ENCODE peak calls at places on chromosomes 11 and 22, in four cellular contexts. One of them, this sample, is unnamed.

GRCh38 chr11:117356126-117356761 is 28.6 kb downstream of the CEP164 start:
- DNase-seq in endothelial cell: no peak
- DNase-seq in ureter: no peak
- DNase-seq in memory B cell: no peak
- DNase-seq in this sample: no peak

GRCh38 chr22:47659467-47660302 is 897.2 kb downstream of the TBC1D22A start:
- DNase-seq in endothelial cell: no peak
- DNase-seq in ureter: no peak
- DNase-seq in memory B cell: no peak
- DNase-seq in this sample: no peak

GRCh38 chr11:71207563-71207962 is 44.8 kb downstream of the SHANK2 start:
- DNase-seq in endothelial cell: no peak
- DNase-seq in ureter: no peak
- DNase-seq in memory B cell: no peak
- DNase-seq in this sample: no peak

GRCh38 chr11:70082829-70083228 is 4.7 kb downstream of the ANO1 start:
- DNase-seq in endothelial cell: peak
- DNase-seq in ureter: no peak
- DNase-seq in memory B cell: no peak
- DNase-seq in this sample: no peak

GRCh38 chr11:75233688-75234295 is 6.8 kb upstream of the TPBGL start:
- DNase-seq in endothelial cell: peak
- DNase-seq in ureter: no peak
- DNase-seq in memory B cell: no peak
- DNase-seq in this sample: no peak

GRCh38 chr22:36781656-36782627 is 6.0 kb upstream of the IFT27 start:
- DNase-seq in endothelial cell: peak
- DNase-seq in ureter: peak
- DNase-seq in memory B cell: peak
- DNase-seq in this sample: peak

GRCh38 chr11:12260731-12261521 is 116.4 kb upstream of the PARVA start:
- DNase-seq in endothelial cell: no peak
- DNase-seq in ureter: no peak
- DNase-seq in memory B cell: no peak
- DNase-seq in this sample: no peak

GRCh38 chr11:103420593-103420992 is 311.4 kb downstream of the DYNC2H1 start:
- DNase-seq in endothelial cell: no peak
- DNase-seq in ureter: no peak
- DNase-seq in memory B cell: no peak
- DNase-seq in this sample: no peak

GRCh38 chr11:107157809-107158187 is 139.5 kb upstream of the GUCY1A2 start:
- DNase-seq in endothelial cell: no peak
- DNase-seq in ureter: no peak
- DNase-seq in memory B cell: no peak
- DNase-seq in this sample: no peak

GRCh38 chr11:130103296-130103814 is 33.7 kb downstream of the APLP2 start:
- DNase-seq in endothelial cell: no peak
- DNase-seq in ureter: no peak
- DNase-seq in memory B cell: no peak
- DNase-seq in this sample: no peak

GRCh38 chr11:106281455-106282173 is 204.2 kb downstream of the AASDHPPT start:
- DNase-seq in endothelial cell: no peak
- DNase-seq in ureter: no peak
- DNase-seq in memory B cell: no peak
- DNase-seq in this sample: no peak

GRCh38 chr11:129691154-129691553 is 124.5 kb upstream of the TMEM45B start:
- DNase-seq in endothelial cell: no peak
- DNase-seq in ureter: no peak
- DNase-seq in memory B cell: no peak
- DNase-seq in this sample: no peak

GRCh38 chr11:60429272-60429671 is at the start of gene MS4A5:
- DNase-seq in endothelial cell: no peak
- DNase-seq in ureter: no peak
- DNase-seq in memory B cell: no peak
- DNase-seq in this sample: no peak

GRCh38 chr11:68164437-68164836 is 43.2 kb upstream of the CHKA start:
- DNase-seq in endothelial cell: no peak
- DNase-seq in ureter: no peak
- DNase-seq in memory B cell: no peak
- DNase-seq in this sample: no peak

GRCh38 chr11:46528445-46529085 is 65.3 kb downstream of the AMBRA1 start:
- DNase-seq in endothelial cell: no peak
- DNase-seq in ureter: no peak
- DNase-seq in memory B cell: no peak
- DNase-seq in this sample: no peak

GRCh38 chr11:64028398-64029115 is 7.2 kb upstream of the FLRT1 start:
- DNase-seq in endothelial cell: peak
- DNase-seq in ureter: no peak
- DNase-seq in memory B cell: no peak
- DNase-seq in this sample: no peak

GRCh38 chr11:13940611-13941256 is 21.8 kb upstream of the SPON1 start:
- DNase-seq in endothelial cell: no peak
- DNase-seq in ureter: no peak
- DNase-seq in memory B cell: no peak
- DNase-seq in this sample: no peak

GRCh38 chr22:32340437-32340836 is 17.2 kb upstream of the RFPL3 start:
- DNase-seq in endothelial cell: no peak
- DNase-seq in ureter: no peak
- DNase-seq in memory B cell: peak
- DNase-seq in this sample: no peak

GRCh38 chr11:69913591-69914285 is 94.5 kb upstream of the FGF3 start:
- DNase-seq in endothelial cell: no peak
- DNase-seq in ureter: peak
- DNase-seq in memory B cell: no peak
- DNase-seq in this sample: no peak

GRCh38 chr11:1966531-1966930 is 19.4 kb downstream of the MRPL23 start:
- DNase-seq in endothelial cell: no peak
- DNase-seq in ureter: no peak
- DNase-seq in memory B cell: no peak
- DNase-seq in this sample: no peak

GRCh38 chr11:78607691-78608090 is 33.0 kb upstream of the NARS2 start:
- DNase-seq in endothelial cell: no peak
- DNase-seq in ureter: no peak
- DNase-seq in memory B cell: no peak
- DNase-seq in this sample: no peak

GRCh38 chr11:128399186-128399585 is 188.2 kb downstream of the ETS1 start:
- DNase-seq in endothelial cell: no peak
- DNase-seq in ureter: no peak
- DNase-seq in memory B cell: no peak
- DNase-seq in this sample: no peak

GRCh38 chr11:16812274-16812673 is 73.8 kb downstream of the C11orf58 start:
- DNase-seq in endothelial cell: no peak
- DNase-seq in ureter: no peak
- DNase-seq in memory B cell: no peak
- DNase-seq in this sample: no peak

GRCh38 chr11:96465537-96465936 is 75.7 kb downstream of the JRKL start:
- DNase-seq in endothelial cell: no peak
- DNase-seq in ureter: no peak
- DNase-seq in memory B cell: no peak
- DNase-seq in this sample: no peak

GRCh38 chr22:26259510-26259909 is 90.2 kb downstream of the SEZ6L start:
- DNase-seq in endothelial cell: peak
- DNase-seq in ureter: no peak
- DNase-seq in memory B cell: no peak
- DNase-seq in this sample: no peak

GRCh38 chr11:83508804-83509203 is 222.6 kb upstream of the CCDC90B start:
- DNase-seq in endothelial cell: no peak
- DNase-seq in ureter: no peak
- DNase-seq in memory B cell: no peak
- DNase-seq in this sample: no peak

GRCh38 chr11:122108192-122108799 is 7.7 kb downstream of the BLID start:
- DNase-seq in endothelial cell: peak
- DNase-seq in ureter: no peak
- DNase-seq in memory B cell: no peak
- DNase-seq in this sample: no peak

GRCh38 chr22:32685527-32685926 is 116.0 kb upstream of the TIMP3 start:
- DNase-seq in endothelial cell: no peak
- DNase-seq in ureter: no peak
- DNase-seq in memory B cell: no peak
- DNase-seq in this sample: no peak

GRCh38 chr11:33959855-33960400 is 68.1 kb upstream of the LMO2 start:
- DNase-seq in endothelial cell: no peak
- DNase-seq in ureter: no peak
- DNase-seq in memory B cell: no peak
- DNase-seq in this sample: no peak

GRCh38 chr11:706957-707816 is 1.2 kb downstream of the EPS8L2 start:
- DNase-seq in endothelial cell: no peak
- DNase-seq in ureter: no peak
- DNase-seq in memory B cell: peak
- DNase-seq in this sample: no peak

This sample was measured in activated B cell treated with CpG ODN at 0.5 μM for 24 hours.